ENCODE peak calls at places on chromosomes 13 and 19, in seven cellular contexts. G is tibial artery, C is small intestine, I is SJCRH30, W is GM23338, X is transverse colon, D is cardiac muscle cell. T is an unnamed sample. For H3K36me3, the result is how much of the 10 kb centered on the place peaks cover.

GRCh38 chr13:108920137-108920536 is 290.7 kb downstream of the MYO16 start:
- DNase-seq in G (no peak), C (no peak), I (no peak), W (no peak), X (no peak), D (no peak), T (no peak)

GRCh38 chr19:31567776-31568175 is 218.5 kb upstream of the TSHZ3 start:
- DNase-seq in G (no peak), C (no peak), I (no peak), W (no peak), X (no peak), D (no peak), T (no peak)

GRCh38 chr13:107650081-107650701 is 565.1 kb downstream of the LIG4 start:
- DNase-seq in G (peak), C (peak), I (peak), W (peak), X (peak), D (peak), T (peak)

GRCh38 chr13:21071894-21072293 is 10.5 kb upstream of the LATS2 start:
- DNase-seq in G (no peak), C (no peak), I (no peak), W (no peak), X (no peak), D (peak), T (no peak)

GRCh38 chr19:54207908-54208783 is 7.5 kb downstream of the RPS9 start:
- DNase-seq in G (peak), C (peak), I (no peak), W (no peak), X (peak), D (peak), T (peak)

GRCh38 chr13:34155931-34156607 is 338.1 kb downstream of the RFC3 start:
- DNase-seq in G (no peak), C (peak), I (peak), W (no peak), X (no peak), D (peak), T (no peak)

GRCh38 chr19:30662211-30662861 is 290.2 kb downstream of the ZNF536 start:
- DNase-seq in G (peak), C (peak), I (peak), W (no peak), X (no peak), D (no peak), T (no peak)

GRCh38 chr19:16403151-16403977 is 68.4 kb downstream of the EPS15L1 start:
- DNase-seq in G (no peak), C (no peak), I (no peak), W (no peak), X (no peak), D (no peak), T (no peak)

GRCh38 chr19:54477650-54478049 is 4.6 kb upstream of the CDC42EP5 start:
- DNase-seq in G (no peak), C (peak), I (no peak), W (no peak), X (no peak), D (no peak), T (no peak)

GRCh38 chr13:32423592-32423991 is 4.3 kb downstream of the N4BP2L1 start:
- DNase-seq in G (no peak), C (no peak), I (no peak), W (no peak), X (no peak), D (no peak), T (no peak)

GRCh38 chr13:78341032-78341431 is 262.3 kb downstream of the POU4F1 start:
- DNase-seq in G (no peak), C (no peak), I (no peak), W (no peak), X (no peak), D (no peak), T (no peak)

GRCh38 chr13:109572389-109572788 is 214.0 kb downstream of the IRS2 start:
- DNase-seq in G (no peak), C (no peak), I (no peak), W (peak), X (no peak), D (no peak), T (no peak)

GRCh38 chr13:24220086-24220703 is 59.7 kb downstream of the SPATA13 start:
- DNase-seq in G (peak), C (peak), I (peak), W (peak), X (peak), D (peak), T (peak)

GRCh38 chr19:5046339-5047039 is 77.6 kb downstream of the KDM4B start:
- DNase-seq in G (peak), C (peak), I (peak), W (no peak), X (peak), D (no peak), T (no peak)

GRCh38 chr13:101709952-101710351 is 257.5 kb downstream of the ITGBL1 start:
- DNase-seq in G (no peak), C (no peak), I (no peak), W (peak), X (no peak), D (no peak), T (no peak)

GRCh38 chr19:53865918-53866696 is 1.6 kb upstream of the MYADM start:
- DNase-seq in G (peak), C (peak), I (peak), W (peak), X (peak), D (peak), T (peak)

GRCh38 chr13:98890186-98890585 is 87.7 kb downstream of the DOCK9 start:
- DNase-seq in G (no peak), C (peak), I (peak), W (no peak), X (no peak), D (peak), T (no peak)

GRCh38 chr19:7258042-7258839 is 36.0 kb downstream of the INSR start:
- DNase-seq in G (no peak), C (peak), I (no peak), W (no peak), X (no peak), D (no peak), T (peak)

GRCh38 chr13:26679411-26679810 is 81.2 kb downstream of the GPR12 start:
- DNase-seq in G (no peak), C (no peak), I (no peak), W (no peak), X (no peak), D (peak), T (no peak)

GRCh38 chr13:90502143-90502542 is 845.3 kb upstream of the MIR17HG start:
- DNase-seq in G (no peak), C (no peak), I (no peak), W (no peak), X (no peak), D (no peak), T (peak)

GRCh38 chr13:71618154-71618553 is 248.8 kb downstream of the DACH1 start:
- DNase-seq in G (no peak), C (no peak), I (peak), W (no peak), X (no peak), D (peak), T (no peak)

GRCh38 chr19:33864311-33864850 is 67.7 kb downstream of the KCTD15 start:
- DNase-seq in G (no peak), C (peak), I (no peak), W (no peak), X (peak), D (no peak), T (no peak)

GRCh38 chr19:18464646-18465045 is 26.7 kb upstream of the ISYNA1 start:
- DNase-seq in G (peak), C (peak), I (no peak), W (no peak), X (peak), D (peak), T (peak)

GRCh38 chr19:18457478-18458331 is 19.8 kb upstream of the ISYNA1 start:
- DNase-seq in G (no peak), C (no peak), I (no peak), W (no peak), X (no peak), D (no peak), T (no peak)

GRCh38 chr19:18460313-18460712 is 22.4 kb upstream of the ISYNA1 start:
- DNase-seq in G (peak), C (no peak), I (peak), W (no peak), X (peak), D (peak), T (peak)

GRCh38 chr19:18460900-18461299 is 23.0 kb upstream of the ISYNA1 start:
- DNase-seq in G (no peak), C (no peak), I (no peak), W (no peak), X (no peak), D (no peak), T (no peak)

DNA sequence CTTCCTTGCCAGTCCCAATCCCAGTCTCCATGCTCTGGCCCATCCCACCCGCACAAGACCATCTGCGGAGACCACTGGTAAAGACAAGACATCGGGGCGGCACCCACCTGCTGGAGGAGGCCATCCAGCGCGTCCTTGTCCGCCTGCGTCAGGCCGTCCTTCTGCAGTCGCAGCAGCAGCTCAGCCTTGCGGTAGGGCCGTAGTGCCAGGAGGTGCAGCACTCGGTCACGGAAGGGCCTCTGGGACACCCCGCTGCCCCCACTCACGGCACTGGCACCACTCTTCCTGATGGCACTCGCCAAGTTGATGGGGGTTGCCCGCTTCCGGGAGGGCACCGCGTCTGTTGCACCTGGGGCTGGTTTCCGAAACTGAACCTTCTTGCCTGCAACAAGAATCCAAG is 23.5 kb upstream of the ISYNA1 start:
- DNase-seq in G (no peak), C (no peak), I (no peak), W (no peak), X (no peak), D (no peak), T (no peak)
- H3K36me3 ChIP-seq in G (half or more), C (under half), I (under half), W (under half), X (under half), D (under half), T (under half)

GRCh38 chr19:45027371-45027770 is 11.5 kb upstream of the CLASRP start:
- DNase-seq in G (no peak), C (no peak), I (no peak), W (no peak), X (no peak), D (no peak), T (no peak)
- H3K36me3 ChIP-seq in G (half or more), C (under half), I (under half), W (under half), X (under half), D (under half), T (under half)

DNA sequence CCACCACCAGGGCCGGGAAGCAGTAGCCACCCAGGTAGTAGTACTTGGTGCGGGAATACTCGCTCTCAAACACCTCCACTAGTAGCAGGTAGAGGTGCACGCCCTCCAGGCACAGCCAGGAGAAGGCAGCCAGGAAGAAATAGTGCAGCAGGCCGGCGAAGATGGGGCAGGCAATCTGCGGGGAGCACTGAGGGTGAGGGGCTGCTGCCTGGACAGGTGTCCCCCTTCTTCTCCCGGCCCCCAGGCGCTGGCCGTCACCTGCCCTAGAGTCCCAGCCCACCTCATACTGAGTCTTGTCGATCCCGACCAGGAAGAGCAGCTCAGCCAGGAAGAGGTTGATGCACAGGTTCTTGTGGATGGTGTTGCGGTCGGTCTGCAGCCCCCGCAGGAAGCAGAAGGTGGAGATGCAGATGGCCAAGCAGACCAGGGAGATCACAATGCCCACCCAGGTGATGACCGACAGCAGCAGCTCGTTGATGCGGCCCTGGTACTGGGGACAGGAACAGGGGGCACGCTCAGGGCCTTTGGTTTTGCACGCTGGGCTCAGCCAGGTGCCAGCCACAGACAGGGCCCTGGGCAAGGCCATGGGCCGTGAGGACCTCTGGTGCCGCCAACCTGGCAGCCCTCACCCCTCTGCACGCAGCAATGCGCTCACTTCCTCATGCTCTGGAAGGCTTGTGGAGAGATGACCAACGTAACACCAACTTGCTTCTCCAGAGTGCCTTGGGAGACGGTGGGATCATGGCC is 20.8 kb upstream of the ASF1B start:
- DNase-seq in G (no peak), C (no peak), I (no peak), W (no peak), X (no peak), D (no peak), T (no peak)
- H3K36me3 ChIP-seq in G (half or more), C (under half), I (under half), W (under half), X (under half), D (under half), T (under half)

DNA sequence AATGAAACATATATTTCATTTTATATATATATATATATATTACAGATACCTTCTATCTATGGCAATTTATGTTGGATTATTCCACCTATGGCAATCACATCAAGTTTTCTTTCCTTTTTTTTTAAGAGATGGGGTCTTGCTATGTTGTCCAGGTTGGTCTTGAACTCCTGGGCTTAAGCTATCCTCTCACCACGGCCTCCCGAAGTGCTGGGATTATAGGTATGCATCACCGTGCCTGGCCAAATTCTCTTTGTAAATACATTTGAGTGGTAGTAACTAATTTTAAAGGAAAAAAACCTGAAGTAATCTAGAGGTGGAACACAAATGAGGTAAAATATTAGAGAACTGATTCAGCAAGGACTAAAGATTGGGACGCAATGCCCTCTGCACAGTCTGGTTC is 21.6 kb upstream of the BRD4 start:
- DNase-seq in G (no peak), C (no peak), I (no peak), W (no peak), X (no peak), D (no peak), T (no peak)
- H3K36me3 ChIP-seq in G (half or more), C (under half), I (half or more), W (under half), X (under half), D (under half), T (half or more)

DNA sequence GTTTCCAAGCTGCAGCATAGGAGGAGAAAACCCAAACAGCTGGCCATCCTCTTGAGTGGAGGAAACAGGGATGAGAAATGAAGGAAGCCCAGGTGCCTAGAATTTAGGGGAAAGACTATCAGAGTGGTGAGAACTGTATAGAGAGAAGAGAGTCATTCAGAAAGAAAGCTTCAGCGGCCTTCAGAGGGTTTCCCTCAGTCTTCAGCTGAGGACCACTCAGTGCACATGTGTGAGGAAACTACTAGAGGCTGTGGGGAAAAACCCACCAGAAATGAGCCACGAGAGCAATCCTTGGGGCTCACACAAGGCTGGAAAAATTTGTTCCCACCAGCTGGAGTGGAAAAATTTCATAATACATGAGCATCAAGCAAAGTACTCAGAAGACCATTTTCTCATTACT is 35.2 kb upstream of the CPB2 start:
- DNase-seq in G (no peak), C (no peak), I (no peak), W (no peak), X (no peak), D (no peak), T (no peak)
- H3K36me3 ChIP-seq in G (under half), C (under half), I (under half), W (under half), X (under half), D (under half), T (under half)

GRCh38 chr19:2047449-2048103 is 3.5 kb downstream of the MKNK2 start:
- DNase-seq in G (peak), C (peak), I (peak), W (no peak), X (peak), D (no peak), T (no peak)
- H3K36me3 ChIP-seq in G (half or more), C (under half), I (under half), W (under half), X (under half), D (under half), T (half or more)

DNA sequence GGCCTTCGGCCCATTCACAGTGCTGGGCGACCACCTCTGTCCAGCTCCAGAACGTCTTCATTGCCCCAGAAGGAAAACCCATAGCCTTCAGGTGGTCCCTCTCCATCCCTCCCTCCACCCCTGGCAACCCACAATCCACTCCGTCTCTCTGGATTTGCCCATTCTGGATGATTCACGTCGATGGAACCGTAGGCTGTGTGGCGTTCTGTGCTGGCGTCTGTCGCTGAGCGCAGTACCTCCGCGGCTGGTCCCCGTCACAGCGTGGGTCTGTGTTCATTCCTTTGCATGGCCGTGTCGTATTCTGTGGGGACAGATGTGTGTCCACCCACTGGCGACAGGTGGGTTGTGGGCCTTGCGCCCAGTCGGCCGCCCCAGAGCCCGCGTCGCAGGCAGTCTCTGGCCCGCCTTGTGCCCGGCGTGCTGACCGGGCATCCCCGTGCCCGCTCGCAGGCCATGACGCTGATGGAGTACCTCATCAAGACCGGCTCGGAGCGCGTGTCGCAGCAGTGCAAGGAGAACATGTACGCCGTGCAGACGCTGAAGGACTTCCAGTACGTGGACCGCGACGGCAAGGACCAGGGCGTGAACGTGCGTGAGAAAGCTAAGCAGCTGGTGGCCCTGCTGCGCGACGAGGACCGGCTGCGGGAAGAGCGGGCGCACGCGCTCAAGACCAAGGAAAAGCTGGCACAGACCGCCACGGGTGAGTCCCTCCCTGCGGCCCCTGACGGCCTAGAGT is 10.1 kb downstream of the EPN1 start:
- DNase-seq in G (no peak), C (no peak), I (no peak), W (no peak), X (no peak), D (no peak), T (peak)
- H3K36me3 ChIP-seq in G (half or more), C (under half), I (under half), W (under half), X (under half), D (under half), T (under half)

GRCh38 chr13:25306671-25307464 is 5.4 kb downstream of the NUP58 start:
- DNase-seq in G (no peak), C (no peak), I (no peak), W (no peak), X (no peak), D (no peak), T (no peak)
- H3K36me3 ChIP-seq in G (under half), C (under half), I (half or more), W (under half), X (under half), D (under half), T (under half)

GRCh38 chr19:50413096-50413495 is 5.6 kb upstream of the SPIB start:
- DNase-seq in G (no peak), C (no peak), I (no peak), W (no peak), X (no peak), D (no peak), T (no peak)
- H3K36me3 ChIP-seq in G (under half), C (under half), I (under half), W (under half), X (under half), D (under half), T (under half)

DNA sequence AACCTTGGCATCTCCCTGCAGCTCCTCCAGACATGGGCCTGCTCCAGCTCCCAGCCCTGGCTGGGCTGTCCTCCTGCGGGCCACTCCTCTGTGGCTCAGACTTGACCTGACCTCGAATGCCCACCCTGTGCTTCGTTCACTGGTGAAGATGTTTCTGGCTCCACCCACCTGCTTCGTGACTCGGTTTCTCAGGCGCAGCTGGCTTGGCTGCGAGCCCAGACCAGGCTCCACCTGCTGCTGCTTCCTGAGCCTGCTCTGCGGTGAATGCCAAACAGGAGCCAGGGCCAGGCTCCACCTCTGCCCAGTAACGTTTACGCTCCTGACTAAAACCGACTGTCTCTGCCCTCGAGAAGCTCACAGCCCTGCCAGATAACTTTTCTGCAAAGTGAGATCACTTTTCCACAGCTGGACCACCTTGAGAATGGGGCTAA is 8.9 kb upstream of the RSPH6A start:
- DNase-seq in G (no peak), C (peak), I (no peak), W (no peak), X (no peak), D (no peak), T (no peak)
- H3K36me3 ChIP-seq in G (half or more), C (under half), I (under half), W (under half), X (under half), D (under half), T (half or more)

T was measured in heart left ventricle.